ENCODE peak calls at places on chromosomes 16 and 17, in ten cellular contexts. C, Z, Q, N, Y, J, K, I, M and A are unnamed samples.

GRCh38 chr17:21001813-21002221 is 41.0 kb downstream of the USP22 start:
- DNase-seq in C (peak; percentile 37), N (no peak), K (no peak), Z (no peak), M (no peak), Y (no peak), Q (no peak), J (no peak), I (no peak), A (no peak)

GRCh38 chr17:35449371-35449931 is 885 bp upstream of the SLFN13 start:
- DNase-seq in M (no peak), Q (peak; percentile 30), C (peak; percentile 43), Y (peak; percentile 80), K (peak; percentile 54), I (no peak), J (no peak), Z (peak; percentile 11), N (no peak), A (no peak)

GRCh38 chr16:80583466-80583865 is 42.7 kb downstream of the DYNLRB2 start:
- DNase-seq in N (no peak), Q (no peak), Z (no peak), Y (no peak), J (no peak), K (no peak), M (no peak), C (no peak), I (no peak), A (no peak)

GRCh38 chr16:81513204-81514040 is 68.8 kb downstream of the CMIP start:
- DNase-seq in N (no peak), Q (no peak), I (no peak), Y (peak; percentile 81), C (no peak), Z (no peak), K (peak; percentile 51), J (no peak), M (no peak), A (peak; percentile 75)

GRCh38 chr16:76464973-76465620 is 187.9 kb downstream of the CNTNAP4 start:
- DNase-seq in C (no peak), Z (no peak), Q (no peak), Y (no peak), N (no peak), I (no peak), M (no peak), J (no peak), K (no peak), A (no peak)

GRCh38 chr17:50871898-50872297 is 5.7 kb upstream of the TOB1 start:
- DNase-seq in N (no peak), Q (no peak), Z (peak; percentile 36), J (no peak), K (no peak), M (no peak), C (no peak), I (no peak), Y (no peak), A (no peak)

GRCh38 chr17:15384142-15384803 is 42.9 kb upstream of the TEKT3 start:
- DNase-seq in K (no peak), I (no peak), Y (peak; percentile 83), Q (no peak), J (no peak), M (peak; percentile 91), C (peak; percentile 28), Z (no peak), N (no peak), A (no peak)

GRCh38 chr16:53089434-53090270 is 34.9 kb downstream of the CHD9 start:
- DNase-seq in K (no peak), Z (no peak), M (no peak), I (no peak), Y (peak; percentile 77), J (no peak), Q (no peak), C (no peak), N (no peak), A (no peak)

GRCh38 chr17:42018988-42019387 is 902 bp upstream of the NKIRAS2 start:
- DNase-seq in C (no peak), Z (no peak), N (no peak), Y (no peak), J (no peak), Q (no peak), K (no peak), I (no peak), M (no peak), A (no peak)

GRCh38 chr17:42017866-42018200 is 594 bp upstream of the DNAJC7 start:
- DNase-seq in C (no peak), Q (no peak), Z (no peak), I (no peak), J (no peak), N (no peak), K (no peak), M (no peak), Y (no peak), A (no peak)

GRCh38 chr17:42018339-42018738 is 1.1 kb upstream of the DNAJC7 start:
- DNase-seq in M (no peak), Y (no peak), N (no peak), J (no peak), Q (no peak), C (no peak), I (no peak), Z (no peak), K (no peak), A (no peak)

GRCh38 chr17:42016952-42017865 is at the start of gene DNAJC7:
- DNase-seq in C (peak; percentile 91), Y (peak; percentile 96), M (peak; percentile 96), K (peak; percentile 96), J (peak; percentile 53), Z (peak; percentile 94), Q (peak; percentile 93), I (peak; percentile 78), N (peak; percentile 92), A (peak; percentile 96)

DNA sequence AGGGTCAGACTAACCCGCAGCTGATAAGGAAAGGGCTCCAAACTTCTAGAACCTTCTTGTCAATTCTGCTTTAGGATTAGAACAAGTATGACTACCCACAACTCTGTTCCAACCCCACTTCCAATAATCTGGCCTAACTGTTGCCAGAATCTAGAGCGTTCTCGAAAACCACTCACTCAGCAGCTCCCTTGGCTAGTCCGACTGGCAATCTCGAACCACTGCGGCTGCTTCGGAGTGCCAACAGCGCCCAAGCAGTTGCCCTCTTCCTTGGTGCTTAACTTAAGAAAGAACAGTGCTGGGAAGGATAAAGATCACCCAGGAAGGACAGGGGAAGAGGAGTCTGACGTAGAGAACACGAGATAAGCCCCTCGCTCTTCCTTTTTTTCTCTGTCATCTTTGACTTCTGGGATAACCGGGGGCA is 818 bp downstream of the DNAJC7 start:
- DNase-seq in Z (peak; percentile 34), Y (no peak), Q (no peak), J (no peak), M (no peak), C (no peak), I (no peak), K (peak; percentile 38), N (peak; percentile 42), A (no peak)
- TF ChIP-seq EP300 in Z (peak; percentile 83), Y (no peak), Q (no peak), J (no peak), M (no peak), C (no peak), I (no peak), K (no peak), N (no peak), A (no peak)

DNA sequence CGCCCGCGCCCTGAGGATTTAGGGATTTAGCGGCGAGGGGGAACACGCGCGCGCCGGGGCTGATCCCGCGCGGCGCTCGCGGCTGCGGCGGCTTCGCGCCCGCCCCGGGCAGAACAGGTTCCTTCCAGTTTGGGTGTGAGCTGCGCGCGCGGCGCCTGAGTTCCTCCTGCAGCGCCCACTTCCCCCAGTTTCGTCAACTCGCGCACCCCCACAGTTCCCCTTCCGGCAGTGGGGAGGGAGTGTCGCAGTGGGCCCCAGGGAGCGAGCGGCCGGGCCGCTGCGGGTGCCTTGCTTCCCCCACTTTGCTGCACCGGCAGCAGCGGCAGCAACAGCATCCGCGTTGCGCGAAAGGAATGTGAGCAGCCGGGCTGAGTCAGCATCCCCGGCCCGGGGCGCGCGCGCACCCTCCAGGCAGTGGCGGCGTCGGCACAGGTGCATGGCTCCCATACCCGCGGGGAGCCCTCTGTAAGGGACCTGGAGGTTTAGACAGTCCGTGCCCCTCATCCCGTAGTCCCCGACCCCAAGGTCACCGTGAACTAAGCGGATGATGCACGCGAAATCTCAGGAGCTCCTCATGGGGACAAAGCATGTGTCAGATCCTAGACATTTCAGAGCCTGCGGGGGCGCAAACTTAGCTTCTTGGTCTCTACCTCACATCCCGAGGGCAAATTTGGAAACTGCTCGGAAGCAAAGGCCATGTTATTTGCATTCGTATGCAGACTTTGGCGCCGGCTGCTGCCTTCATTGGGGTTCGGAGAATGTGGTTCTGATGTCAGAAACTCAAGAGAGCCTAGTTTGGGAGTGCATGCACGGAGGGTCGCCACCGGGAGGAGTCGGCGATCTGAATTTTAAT is 767 bp downstream of the ARSG start:
- DNase-seq in I (no peak), Z (peak; percentile 86), Y (peak; percentile 77), C (peak; percentile 84), M (peak; percentile 96), N (peak; percentile 77), Q (peak; percentile 76), K (peak; percentile 87), J (peak; percentile 70), A (peak; percentile 85)
- TF ChIP-seq POLR2AphosphoS5 in I (peak; percentile 21), Z (no peak), Y (peak; percentile 68), C (peak; percentile 71), M (no peak), N (no peak), Q (no peak), K (peak; percentile 85), J (peak; percentile 81), A (peak; percentile 61)

GRCh38 chr17:8797621-8798175 is 1.5 kb downstream of the MFSD6L start:
- DNase-seq in N (no peak), I (no peak), K (no peak), Z (no peak), Y (no peak), J (no peak), M (peak; percentile 68), Q (no peak), C (no peak), A (no peak)

GRCh38 chr17:8791910-8792270 is 7.3 kb downstream of the MFSD6L start:
- DNase-seq in N (peak; percentile 12), Z (no peak), M (peak; percentile 24), Q (no peak), C (no peak), J (no peak), K (no peak), Y (no peak), I (no peak), A (no peak)

GRCh38 chr17:8792646-8793045 is 6.5 kb downstream of the MFSD6L start:
- DNase-seq in Z (no peak), M (peak; percentile 55), I (no peak), Q (no peak), J (no peak), N (no peak), K (no peak), Y (no peak), C (no peak), A (no peak)

GRCh38 chr17:8793649-8794048 is 5.5 kb downstream of the MFSD6L start:
- DNase-seq in I (no peak), M (peak; percentile 86), N (no peak), Q (no peak), Z (no peak), J (no peak), Y (no peak), C (no peak), K (no peak), A (no peak)

GRCh38 chr17:8794636-8795035 is 4.5 kb downstream of the MFSD6L start:
- DNase-seq in I (no peak), J (no peak), Y (no peak), C (no peak), Z (no peak), Q (no peak), N (no peak), K (no peak), M (peak; percentile 66), A (no peak)
- TF ChIP-seq EP300 in I (no peak), J (no peak), Y (no peak), C (no peak), Z (no peak), Q (no peak), N (no peak), K (no peak), M (no peak), A (no peak)

DNA sequence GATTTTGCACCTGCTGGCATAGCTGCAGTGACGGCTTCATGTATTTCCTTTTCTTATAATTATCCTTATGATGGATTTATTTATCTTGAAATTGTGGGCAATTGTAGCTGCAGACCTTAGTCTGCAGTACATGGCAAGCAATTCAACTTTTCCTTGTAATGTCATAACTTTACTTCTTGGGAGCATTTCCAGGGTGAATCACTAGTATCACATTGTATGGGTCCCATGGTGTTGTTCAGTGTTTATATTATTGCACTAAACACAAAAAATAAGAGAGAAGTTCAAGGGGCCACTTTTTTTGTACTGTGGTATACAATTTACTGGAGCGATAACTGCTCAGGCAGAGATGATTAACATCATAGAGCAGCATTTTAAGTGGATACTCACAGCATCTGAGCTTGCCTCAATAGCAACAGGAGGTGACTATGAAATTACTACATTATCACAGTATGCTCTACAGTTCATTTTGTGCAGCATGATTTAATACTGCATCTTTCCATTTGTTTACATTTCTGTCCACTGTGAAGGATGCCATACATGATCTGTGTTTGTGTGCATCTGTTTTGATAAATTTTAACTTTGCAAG is 169.5 kb downstream of the STX8 start:
- DNase-seq in K (no peak), N (no peak), M (no peak), Z (no peak), I (no peak), C (no peak), J (no peak), Y (no peak), Q (no peak), A (no peak)
- TF ChIP-seq POLR2AphosphoS5 in K (no peak), N (no peak), M (no peak), Z (no peak), I (no peak), C (no peak), J (no peak), Y (no peak), Q (no peak), A (no peak)